ENCODE peak calls at places on chromosomes 12 and 14, in seven cellular contexts. E, L, X, A, S, P and T are unnamed samples.

GRCh38 chr12:2680676-2681039 is 114.1 kb upstream of the FKBP4 start:
- DNase-seq in E (no peak), L (no peak), X (no peak), A (no peak), S (no peak), P (no peak), T (peak; percentile 26)

GRCh38 chr12:7555752-7556151 is 52.2 kb upstream of the CD163 start:
- DNase-seq in E (peak; percentile 73), L (no peak), X (no peak), A (no peak), S (peak; percentile 78), P (no peak), T (no peak)

GRCh38 chr14:49598479-49599301 is at the start of gene LRR1:
- DNase-seq in E (peak; percentile 82), L (peak; percentile 96), X (peak; percentile 85), A (peak; percentile 74), S (peak; percentile 92), P (peak; percentile 92), T (peak; percentile 81)

GRCh38 chr12:49827351-49828099 is 688 bp downstream of the NCKAP5L start:
- DNase-seq in E (peak; percentile 46), L (peak; percentile 84), X (peak; percentile 91), A (peak; percentile 66), S (peak; percentile 82), P (peak; percentile 92), T (peak; percentile 90)

GRCh38 chr12:108906971-108907370 is 27.1 kb downstream of the DAO start:
- DNase-seq in E (no peak), L (no peak), X (no peak), A (no peak), S (no peak), P (no peak), T (no peak)

GRCh38 chr14:99687284-99688209 is 3.4 kb downstream of the CYP46A1 start:
- DNase-seq in E (no peak), L (peak; percentile 93), X (no peak), A (peak; percentile 47), S (no peak), P (peak; percentile 66), T (peak; percentile 84)

GRCh38 chr14:21408152-21408551 is 24.3 kb upstream of the SUPT16H start:
- DNase-seq in E (peak; percentile 65), L (no peak), X (peak; percentile 22), A (no peak), S (peak; percentile 48), P (no peak), T (no peak)

GRCh38 chr14:89617471-89618291 is 200.6 kb upstream of the FOXN3 start:
- DNase-seq in E (peak; percentile 77), L (no peak), X (peak; percentile 67), A (peak; percentile 26), S (peak; percentile 74), P (peak; percentile 79), T (no peak)

GRCh38 chr12:15855646-15856045 is 26.5 kb upstream of the STRAP start:
- DNase-seq in E (peak; percentile 70), L (no peak), X (no peak), A (no peak), S (peak; percentile 66), P (no peak), T (no peak)

GRCh38 chr14:73221945-73222344 is 15.4 kb upstream of the PAPLN start:
- DNase-seq in E (peak; percentile 59), L (no peak), X (no peak), A (no peak), S (peak; percentile 48), P (no peak), T (no peak)

GRCh38 chr12:52691076-52691764 is 11.0 kb upstream of the KRT1 start:
- DNase-seq in E (no peak), L (peak; percentile 68), X (no peak), A (no peak), S (no peak), P (no peak), T (peak; percentile 54)

GRCh38 chr12:52401926-52402325 is 4.2 kb downstream of the KRT82 start:
- DNase-seq in E (no peak), L (no peak), X (peak; percentile 9), A (no peak), S (no peak), P (no peak), T (no peak)

GRCh38 chr14:54922598-54922997 is 20.0 kb upstream of the GCH1 start:
- DNase-seq in E (peak; percentile 27), L (no peak), X (no peak), A (no peak), S (no peak), P (no peak), T (no peak)

GRCh38 chr14:93548102-93548843 is 117.5 kb downstream of the UNC79 start:
- DNase-seq in E (no peak), L (no peak), X (no peak), A (no peak), S (no peak), P (no peak), T (no peak)

GRCh38 chr14:68065322-68065721 is 245.7 kb downstream of the RAD51B start:
- DNase-seq in E (no peak), L (no peak), X (no peak), A (no peak), S (no peak), P (no peak), T (no peak)

GRCh38 chr12:15629108-15629507 is 160.1 kb downstream of the EPS8 start:
- DNase-seq in E (peak; percentile 98), L (no peak), X (peak; percentile 46), A (peak; percentile 66), S (peak; percentile 97), P (peak; percentile 86), T (no peak)

GRCh38 chr14:100610511-100611217 is 23.4 kb upstream of the BEGAIN start:
- DNase-seq in E (peak; percentile 36), L (no peak), X (no peak), A (no peak), S (no peak), P (no peak), T (peak; percentile 16)

GRCh38 chr14:38255408-38255672 is 553 bp downstream of the CLEC14A start:
- DNase-seq in E (no peak), L (peak; percentile 73), X (no peak), A (no peak), S (peak; percentile 49), P (no peak), T (no peak)

GRCh38 chr12:96513166-96513565 is 23.8 kb downstream of the CFAP54 start:
- DNase-seq in E (no peak), L (no peak), X (no peak), A (no peak), S (no peak), P (no peak), T (no peak)

GRCh38 chr12:104986022-104986941 is at the start of gene NOPCHAP1:
- DNase-seq in E (peak; percentile 75), L (peak; percentile 97), X (peak; percentile 87), A (peak; percentile 85), S (peak; percentile 91), P (peak; percentile 95), T (peak; percentile 96)

GRCh38 chr12:108532061-108532848 is 17.2 kb downstream of the FICD start:
- DNase-seq in E (no peak), L (no peak), X (no peak), A (no peak), S (no peak), P (no peak), T (no peak)

DNA sequence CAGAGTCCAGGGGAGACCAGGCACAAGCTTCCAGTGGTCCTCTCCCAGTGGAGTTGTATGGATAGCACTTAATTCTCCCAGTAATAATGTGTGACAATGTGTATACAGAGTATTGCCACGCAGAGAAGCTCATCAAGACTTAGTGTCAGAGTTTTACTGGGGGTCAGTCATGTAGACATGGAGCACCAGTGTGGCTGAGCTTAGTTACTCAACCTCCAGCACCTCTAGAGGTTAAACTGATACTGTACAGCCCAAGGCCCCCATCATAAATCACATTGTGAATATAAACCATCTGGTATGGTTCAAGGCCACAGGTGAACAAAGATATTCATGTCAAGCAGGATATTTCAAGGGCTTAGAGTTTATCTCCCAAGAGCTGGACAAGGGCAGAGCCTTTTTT is 378.1 kb upstream of the TMPO start:
- DNase-seq in E (no peak), L (no peak), X (no peak), A (no peak), S (no peak), P (no peak), T (no peak)
- H2BK120ac ChIP-seq in E (no peak overlapping the region), L (no peak overlapping the region), X (no peak overlapping the region), A (no peak overlapping the region), S (no peak overlapping the region), P (no peak overlapping the region), T (no peak overlapping the region)

DNA sequence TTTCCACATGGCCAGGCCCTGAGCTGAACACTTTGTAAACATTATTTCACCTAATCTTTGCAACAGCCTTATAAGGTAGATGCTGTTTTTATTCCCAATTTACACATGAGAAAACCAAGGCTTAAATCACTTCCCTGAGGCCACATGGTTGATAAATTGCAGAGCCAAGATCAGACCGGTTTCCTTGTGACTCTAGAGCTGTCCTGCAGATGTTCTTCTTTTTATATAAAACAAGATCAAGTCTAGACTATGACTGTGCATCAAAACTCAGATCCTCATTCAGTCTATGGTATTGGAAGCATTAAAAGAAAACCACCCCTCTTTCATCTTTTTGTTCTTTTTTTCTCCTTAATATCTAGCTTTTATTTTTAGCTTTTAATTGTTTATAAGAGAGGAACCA is 45.3 kb downstream of the GPATCH2L start:
- DNase-seq in E (no peak), L (no peak), X (no peak), A (no peak), S (no peak), P (no peak), T (no peak)
- H2AK5ac ChIP-seq in E (no peak overlapping the region), L (no peak overlapping the region), X (no peak overlapping the region), A (no peak overlapping the region), S (no peak overlapping the region), P (no peak overlapping the region), T (no peak overlapping the region)

GRCh38 chr12:4939418-4940023 is 29.8 kb downstream of the KCNA1 start:
- DNase-seq in E (no peak), L (no peak), X (no peak), A (no peak), S (no peak), P (no peak), T (no peak)

GRCh38 chr12:4943938-4944284 is 34.2 kb downstream of the KCNA1 start:
- DNase-seq in E (no peak), L (no peak), X (no peak), A (no peak), S (no peak), P (no peak), T (no peak)

GRCh38 chr12:4947297-4947696 is 37.6 kb downstream of the KCNA1 start:
- DNase-seq in E (no peak), L (no peak), X (no peak), A (peak; percentile 35), S (no peak), P (no peak), T (no peak)

GRCh38 chr12:4938900-4939299 is 29.2 kb downstream of the KCNA1 start:
- DNase-seq in E (no peak), L (no peak), X (no peak), A (no peak), S (no peak), P (no peak), T (no peak)

GRCh38 chr12:4943067-4943937 is 33.6 kb downstream of the KCNA1 start:
- DNase-seq in E (no peak), L (no peak), X (no peak), A (no peak), S (no peak), P (no peak), T (no peak)
- H3K18ac ChIP-seq in E (no peak overlapping the region), L (no peak overlapping the region), X (no peak overlapping the region), A (no peak overlapping the region), S (no peak overlapping the region), P (no peak overlapping the region), T (no peak overlapping the region)

GRCh38 chr14:40188006-40188405 is 755.8 kb upstream of the FBXO33 start:
- DNase-seq in E (no peak), L (no peak), X (no peak), A (no peak), S (peak; percentile 23), P (no peak), T (no peak)
- H2BK120ac ChIP-seq in E (no peak overlapping the region), L (no peak overlapping the region), X (no peak overlapping the region), A (no peak overlapping the region), S (no peak overlapping the region), P (no peak overlapping the region), T (no peak overlapping the region)